ENCODE peak calls at places on chromosomes 5 and 9, in four cellular contexts. One of them, this sample, is unnamed.

GRCh38 chr5:138054863-138055558 is 22.1 kb upstream of the FAM13B start:
- DNase-seq in fibroblast of lung: no peak
- DNase-seq in effector memory CD4-positive, alpha-beta T cell: no peak
- DNase-seq in fibroblast of pulmonary artery: peak; percentile 16
- DNase-seq in this sample: peak; percentile 30

GRCh38 chr5:112865128-112865527 is 4.0 kb downstream of the SRP19 start:
- DNase-seq in fibroblast of lung: no peak
- DNase-seq in effector memory CD4-positive, alpha-beta T cell: no peak
- DNase-seq in fibroblast of pulmonary artery: peak; percentile 28
- DNase-seq in this sample: no peak

GRCh38 chr9:127185931-127186781 is 63.7 kb upstream of the ANGPTL2 start:
- DNase-seq in fibroblast of lung: peak; percentile 98
- DNase-seq in effector memory CD4-positive, alpha-beta T cell: no peak
- DNase-seq in fibroblast of pulmonary artery: peak; percentile 99
- DNase-seq in this sample: no peak

GRCh38 chr5:14153932-14154646 is 10.9 kb downstream of the TRIO start:
- DNase-seq in fibroblast of lung: peak; percentile 85
- DNase-seq in effector memory CD4-positive, alpha-beta T cell: no peak
- DNase-seq in fibroblast of pulmonary artery: peak; percentile 81
- DNase-seq in this sample: peak; percentile 76

GRCh38 chr9:122179690-122180074 is 20.0 kb downstream of the MORN5 start:
- DNase-seq in fibroblast of lung: no peak
- DNase-seq in effector memory CD4-positive, alpha-beta T cell: no peak
- DNase-seq in fibroblast of pulmonary artery: no peak
- DNase-seq in this sample: no peak

GRCh38 chr5:164094321-164094720 is 588.9 kb downstream of the MAT2B start:
- DNase-seq in fibroblast of lung: no peak
- DNase-seq in effector memory CD4-positive, alpha-beta T cell: no peak
- DNase-seq in fibroblast of pulmonary artery: no peak
- DNase-seq in this sample: no peak

GRCh38 chr5:181188700-181189362 is 16.2 kb downstream of the TRIM7 start:
- DNase-seq in fibroblast of lung: peak; percentile 81
- DNase-seq in effector memory CD4-positive, alpha-beta T cell: peak; percentile 63
- DNase-seq in fibroblast of pulmonary artery: peak; percentile 85
- DNase-seq in this sample: peak; percentile 76

GRCh38 chr5:37875051-37875787 is 35.4 kb upstream of the GDNF start:
- DNase-seq in fibroblast of lung: peak; percentile 48
- DNase-seq in effector memory CD4-positive, alpha-beta T cell: no peak
- DNase-seq in fibroblast of pulmonary artery: peak; percentile 41
- DNase-seq in this sample: no peak

GRCh38 chr5:143060018-143060417 is 289.8 kb downstream of the ARHGAP26 start:
- DNase-seq in fibroblast of lung: peak; percentile 43
- DNase-seq in effector memory CD4-positive, alpha-beta T cell: no peak
- DNase-seq in fibroblast of pulmonary artery: no peak
- DNase-seq in this sample: no peak

GRCh38 chr5:133861161-133861737 is 107.2 kb downstream of the C5orf15 start:
- DNase-seq in fibroblast of lung: no peak
- DNase-seq in effector memory CD4-positive, alpha-beta T cell: no peak
- DNase-seq in fibroblast of pulmonary artery: no peak
- DNase-seq in this sample: no peak

GRCh38 chr9:134338394-134339182 is 12.3 kb downstream of the RXRA start:
- DNase-seq in fibroblast of lung: no peak
- DNase-seq in effector memory CD4-positive, alpha-beta T cell: no peak
- DNase-seq in fibroblast of pulmonary artery: no peak
- DNase-seq in this sample: no peak

GRCh38 chr9:137956688-137957385 is 79.3 kb downstream of the CACNA1B start:
- DNase-seq in fibroblast of lung: no peak
- DNase-seq in effector memory CD4-positive, alpha-beta T cell: no peak
- DNase-seq in fibroblast of pulmonary artery: no peak
- DNase-seq in this sample: no peak

GRCh38 chr9:108207611-108208051 is 648.2 kb downstream of the ACTL7B start:
- DNase-seq in fibroblast of lung: peak; percentile 86
- DNase-seq in effector memory CD4-positive, alpha-beta T cell: no peak
- DNase-seq in fibroblast of pulmonary artery: no peak
- DNase-seq in this sample: no peak

GRCh38 chr9:123769723-123770122 is 160.2 kb downstream of the DENND1A start:
- DNase-seq in fibroblast of lung: no peak
- DNase-seq in effector memory CD4-positive, alpha-beta T cell: no peak
- DNase-seq in fibroblast of pulmonary artery: no peak
- DNase-seq in this sample: no peak

GRCh38 chr9:106726070-106726815 is 136.7 kb upstream of the ZNF462 start:
- DNase-seq in fibroblast of lung: no peak
- DNase-seq in effector memory CD4-positive, alpha-beta T cell: no peak
- DNase-seq in fibroblast of pulmonary artery: peak; percentile 13
- DNase-seq in this sample: no peak

GRCh38 chr9:127828262-127829031 is 25.8 kb downstream of the FPGS start:
- DNase-seq in fibroblast of lung: peak; percentile 77
- DNase-seq in effector memory CD4-positive, alpha-beta T cell: no peak
- DNase-seq in fibroblast of pulmonary artery: peak; percentile 80
- DNase-seq in this sample: peak; percentile 64

GRCh38 chr9:124280176-124280691 is 22.5 kb downstream of the NEK6 start:
- DNase-seq in fibroblast of lung: peak; percentile 93
- DNase-seq in effector memory CD4-positive, alpha-beta T cell: no peak
- DNase-seq in fibroblast of pulmonary artery: peak; percentile 95
- DNase-seq in this sample: no peak

GRCh38 chr9:98707158-98708102 is 1.3 kb downstream of the GABBR2 start:
- DNase-seq in fibroblast of lung: peak; percentile 82
- DNase-seq in effector memory CD4-positive, alpha-beta T cell: no peak
- DNase-seq in fibroblast of pulmonary artery: peak; percentile 89
- DNase-seq in this sample: peak; percentile 42

GRCh38 chr5:122403256-122403655 is 91.2 kb downstream of the SNCAIP start:
- DNase-seq in fibroblast of lung: no peak
- DNase-seq in effector memory CD4-positive, alpha-beta T cell: no peak
- DNase-seq in fibroblast of pulmonary artery: no peak
- DNase-seq in this sample: no peak

GRCh38 chr5:135211083-135211790 is 177.2 kb upstream of the PITX1 start:
- DNase-seq in fibroblast of lung: peak; percentile 40
- DNase-seq in effector memory CD4-positive, alpha-beta T cell: no peak
- DNase-seq in fibroblast of pulmonary artery: no peak
- DNase-seq in this sample: no peak

GRCh38 chr9:77876091-77876490 is 155.5 kb downstream of the GNAQ start:
- DNase-seq in fibroblast of lung: no peak
- DNase-seq in effector memory CD4-positive, alpha-beta T cell: no peak
- DNase-seq in fibroblast of pulmonary artery: peak; percentile 79
- DNase-seq in this sample: peak; percentile 16

GRCh38 chr9:9563817-9564216 is 1049.0 kb downstream of the PTPRD start:
- DNase-seq in fibroblast of lung: no peak
- DNase-seq in effector memory CD4-positive, alpha-beta T cell: no peak
- DNase-seq in fibroblast of pulmonary artery: no peak
- DNase-seq in this sample: no peak

GRCh38 chr5:75037106-75037505 is 15.3 kb downstream of the GCNT4 start:
- DNase-seq in fibroblast of lung: peak; percentile 20
- DNase-seq in effector memory CD4-positive, alpha-beta T cell: no peak
- DNase-seq in fibroblast of pulmonary artery: peak; percentile 61
- DNase-seq in this sample: peak; percentile 35

GRCh38 chr9:93107825-93108161 is 11.8 kb downstream of the CARD19 start:
- DNase-seq in fibroblast of lung: no peak
- DNase-seq in effector memory CD4-positive, alpha-beta T cell: no peak
- DNase-seq in fibroblast of pulmonary artery: no peak
- DNase-seq in this sample: no peak

GRCh38 chr5:64566531-64566930 is 60.7 kb downstream of the RGS7BP start:
- DNase-seq in fibroblast of lung: no peak
- DNase-seq in effector memory CD4-positive, alpha-beta T cell: no peak
- DNase-seq in fibroblast of pulmonary artery: no peak
- DNase-seq in this sample: no peak

GRCh38 chr5:109656829-109657228 is 32.9 kb upstream of the MAN2A1 start:
- DNase-seq in fibroblast of lung: peak; percentile 50
- DNase-seq in effector memory CD4-positive, alpha-beta T cell: peak; percentile 50
- DNase-seq in fibroblast of pulmonary artery: peak; percentile 89
- DNase-seq in this sample: no peak

GRCh38 chr9:79662553-79662956 is 90.8 kb downstream of the TLE4 start:
- DNase-seq in fibroblast of lung: no peak
- DNase-seq in effector memory CD4-positive, alpha-beta T cell: no peak
- DNase-seq in fibroblast of pulmonary artery: no peak
- DNase-seq in this sample: no peak

GRCh38 chr5:74507596-74507995 is 132.9 kb downstream of the ENC1 start:
- DNase-seq in fibroblast of lung: no peak
- DNase-seq in effector memory CD4-positive, alpha-beta T cell: no peak
- DNase-seq in fibroblast of pulmonary artery: no peak
- DNase-seq in this sample: no peak

GRCh38 chr5:57497733-57498132 is 15.1 kb upstream of the ACTBL2 start:
- DNase-seq in fibroblast of lung: no peak
- DNase-seq in effector memory CD4-positive, alpha-beta T cell: no peak
- DNase-seq in fibroblast of pulmonary artery: no peak
- DNase-seq in this sample: no peak

GRCh38 chr5:17412760-17413671 is 85.0 kb upstream of the TAF11L2 start:
- DNase-seq in fibroblast of lung: no peak
- DNase-seq in effector memory CD4-positive, alpha-beta T cell: no peak
- DNase-seq in fibroblast of pulmonary artery: no peak
- DNase-seq in this sample: no peak

GRCh38 chr5:170076211-170076610 is 29.5 kb upstream of the FOXI1 start:
- DNase-seq in fibroblast of lung: no peak
- DNase-seq in effector memory CD4-positive, alpha-beta T cell: no peak
- DNase-seq in fibroblast of pulmonary artery: no peak
- DNase-seq in this sample: no peak

GRCh38 chr5:3428355-3428754 is 167.3 kb upstream of the IRX1 start:
- DNase-seq in fibroblast of lung: no peak
- DNase-seq in effector memory CD4-positive, alpha-beta T cell: no peak
- DNase-seq in fibroblast of pulmonary artery: no peak
- DNase-seq in this sample: no peak

GRCh38 chr9:115213777-115214428 is 95.9 kb upstream of the TNC start:
- DNase-seq in fibroblast of lung: peak; percentile 72
- DNase-seq in effector memory CD4-positive, alpha-beta T cell: no peak
- DNase-seq in fibroblast of pulmonary artery: peak; percentile 83
- DNase-seq in this sample: no peak

DNA sequence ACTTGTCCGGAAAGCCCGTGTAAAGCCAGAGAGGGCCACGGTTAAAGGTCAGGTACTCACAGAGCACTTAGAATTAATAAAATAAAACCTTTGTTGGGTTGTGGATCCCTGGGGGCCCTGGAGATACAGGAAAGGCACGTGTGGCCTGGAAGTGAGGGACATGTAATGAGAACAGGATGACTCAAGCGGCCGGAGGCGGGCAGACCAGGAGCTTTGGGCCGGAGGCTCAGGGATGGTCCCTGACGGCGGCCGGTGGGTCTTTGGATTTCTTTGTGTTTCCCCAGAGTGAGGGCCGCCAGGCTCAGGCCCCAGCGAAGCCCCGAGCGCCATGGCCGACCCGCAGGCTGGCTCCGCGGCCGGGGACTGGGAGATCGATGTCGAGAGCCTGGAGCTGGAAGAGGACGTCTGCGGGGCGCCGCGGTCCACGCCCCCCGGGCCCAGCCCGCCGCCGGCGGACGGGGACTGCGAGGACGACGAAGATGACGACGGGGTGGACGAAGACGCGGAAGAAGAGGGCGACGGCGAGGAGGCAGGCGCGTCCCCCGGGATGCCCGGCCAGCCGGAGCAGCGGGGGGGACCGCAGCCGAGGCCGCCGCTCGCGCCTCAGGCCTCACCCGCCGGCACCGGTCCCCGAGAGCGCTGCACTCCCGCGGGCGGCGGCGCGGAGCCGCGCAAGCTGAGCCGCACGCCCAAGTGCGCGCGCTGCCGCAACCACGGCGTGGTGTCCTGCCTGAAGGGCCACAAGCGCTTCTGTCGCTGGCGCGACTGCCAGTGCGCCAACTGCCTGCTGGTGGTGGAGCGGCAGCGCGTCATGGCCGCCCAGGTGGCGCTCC is 1.3 kb downstream of the DMRT2 start:
- DNase-seq in fibroblast of lung: no peak
- DNase-seq in effector memory CD4-positive, alpha-beta T cell: no peak
- DNase-seq in fibroblast of pulmonary artery: no peak
- DNase-seq in this sample: peak; percentile 26
- H3K4me3 ChIP-seq in fibroblast of lung: no peak overlapping the region
- H3K4me3 ChIP-seq in effector memory CD4-positive, alpha-beta T cell: peak overlapping the region; percentile 18
- H3K4me3 ChIP-seq in fibroblast of pulmonary artery: no peak overlapping the region
- H3K4me3 ChIP-seq in this sample: peak overlapping the region; percentile 16

GRCh38 chr9:89606567-89607311 is 1.9 kb downstream of the GADD45G start:
- DNase-seq in fibroblast of lung: peak; percentile 7
- DNase-seq in effector memory CD4-positive, alpha-beta T cell: peak; percentile 22
- DNase-seq in fibroblast of pulmonary artery: peak; percentile 26
- DNase-seq in this sample: peak; percentile 77
- H3K4me3 ChIP-seq in fibroblast of lung: peak overlapping the region; percentile 62
- H3K4me3 ChIP-seq in effector memory CD4-positive, alpha-beta T cell: peak overlapping the region; percentile 71
- H3K4me3 ChIP-seq in fibroblast of pulmonary artery: no peak overlapping the region
- H3K4me3 ChIP-seq in this sample: peak overlapping the region; percentile 2

GRCh38 chr5:129461816-129462396 is 1.8 kb downstream of the ADAMTS19 start:
- DNase-seq in fibroblast of lung: peak; percentile 2
- DNase-seq in effector memory CD4-positive, alpha-beta T cell: no peak
- DNase-seq in fibroblast of pulmonary artery: no peak
- DNase-seq in this sample: no peak
- H3K4me3 ChIP-seq in fibroblast of lung: no peak overlapping the region
- H3K4me3 ChIP-seq in effector memory CD4-positive, alpha-beta T cell: no peak overlapping the region
- H3K4me3 ChIP-seq in fibroblast of pulmonary artery: peak overlapping the region; percentile 58
- H3K4me3 ChIP-seq in this sample: peak overlapping the region; percentile 52

DNA sequence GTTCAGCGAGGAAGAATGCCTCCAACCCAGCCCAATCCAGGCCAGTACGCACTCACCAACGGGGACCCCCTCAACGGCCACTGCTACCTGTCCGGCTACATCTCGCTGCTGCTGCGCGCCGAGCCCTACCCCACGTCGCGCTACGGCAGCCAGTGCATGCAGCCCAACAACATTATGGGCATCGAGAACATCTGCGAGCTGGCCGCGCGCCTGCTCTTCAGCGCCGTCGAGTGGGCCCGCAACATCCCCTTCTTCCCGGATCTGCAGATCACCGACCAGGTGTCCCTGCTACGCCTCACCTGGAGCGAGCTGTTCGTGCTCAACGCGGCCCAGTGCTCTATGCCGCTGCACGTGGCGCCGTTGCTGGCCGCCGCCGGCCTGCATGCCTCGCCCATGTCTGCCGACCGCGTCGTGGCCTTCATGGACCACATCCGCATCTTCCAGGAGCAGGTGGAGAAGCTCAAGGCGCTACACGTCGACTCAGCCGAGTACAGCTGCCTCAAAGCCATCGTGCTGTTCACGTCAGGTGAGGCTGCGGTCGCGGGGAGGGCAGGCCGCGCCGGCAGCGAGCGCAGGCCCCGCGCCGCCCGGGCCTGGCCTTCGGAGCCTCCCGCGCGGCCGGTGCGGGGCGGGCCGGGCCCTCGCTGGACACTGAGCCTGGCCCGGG is 5.0 kb downstream of the NR2F1 start:
- DNase-seq in fibroblast of lung: no peak
- DNase-seq in effector memory CD4-positive, alpha-beta T cell: no peak
- DNase-seq in fibroblast of pulmonary artery: no peak
- DNase-seq in this sample: no peak
- H3K4me3 ChIP-seq in fibroblast of lung: peak overlapping the region; percentile 75
- H3K4me3 ChIP-seq in effector memory CD4-positive, alpha-beta T cell: no peak overlapping the region
- H3K4me3 ChIP-seq in fibroblast of pulmonary artery: peak overlapping the region; percentile 89
- H3K4me3 ChIP-seq in this sample: no peak overlapping the region

This sample was measured in small intestine.